ENCODE peak calls at places on chromosomes 5 and 9, in four cellular contexts. One of them, this sample, is unnamed. For H3K9me3, the result is how much of the 10 kb centered on the place peaks cover.

GRCh38 chr5:179192185-179192890 is 132.2 kb downstream of the ZNF354C start:
- DNase-seq in H1: no peak
- DNase-seq in neuronal stem cell: no peak
- DNase-seq in trophoblast cell: no peak
- DNase-seq in this sample: no peak

GRCh38 chr9:33130501-33130900 is 36.6 kb downstream of the B4GALT1 start:
- DNase-seq in H1: no peak
- DNase-seq in neuronal stem cell: no peak
- DNase-seq in trophoblast cell: no peak
- DNase-seq in this sample: no peak

GRCh38 chr5:108382784-108383358 is 973 bp upstream of the FBXL17 start:
- DNase-seq in H1: no peak
- DNase-seq in neuronal stem cell: peak
- DNase-seq in trophoblast cell: peak
- DNase-seq in this sample: no peak

GRCh38 chr9:99368341-99369326 is 146.6 kb downstream of the SEC61B start:
- DNase-seq in H1: no peak
- DNase-seq in neuronal stem cell: peak
- DNase-seq in trophoblast cell: peak
- DNase-seq in this sample: no peak

GRCh38 chr5:74934949-74935751 is 69.0 kb upstream of the FAM169A start:
- DNase-seq in H1: no peak
- DNase-seq in neuronal stem cell: no peak
- DNase-seq in trophoblast cell: no peak
- DNase-seq in this sample: no peak

GRCh38 chr5:170138273-170138672 is 32.6 kb downstream of the FOXI1 start:
- DNase-seq in H1: no peak
- DNase-seq in neuronal stem cell: no peak
- DNase-seq in trophoblast cell: no peak
- DNase-seq in this sample: no peak

GRCh38 chr5:66828551-66829421 is 232.6 kb downstream of the MAST4 start:
- DNase-seq in H1: peak
- DNase-seq in neuronal stem cell: peak
- DNase-seq in trophoblast cell: peak
- DNase-seq in this sample: peak

GRCh38 chr9:137721479-137721878 is 102.7 kb downstream of the EHMT1 start:
- DNase-seq in H1: no peak
- DNase-seq in neuronal stem cell: no peak
- DNase-seq in trophoblast cell: no peak
- DNase-seq in this sample: no peak

GRCh38 chr9:121984726-121985402 is 108.2 kb downstream of the TTLL11 start:
- DNase-seq in H1: no peak
- DNase-seq in neuronal stem cell: no peak
- DNase-seq in trophoblast cell: no peak
- DNase-seq in this sample: no peak

GRCh38 chr5:146440348-146440747 is 6.8 kb upstream of the TCERG1 start:
- DNase-seq in H1: no peak
- DNase-seq in neuronal stem cell: no peak
- DNase-seq in trophoblast cell: peak
- DNase-seq in this sample: no peak

GRCh38 chr9:127828262-127829031 is 25.8 kb downstream of the FPGS start:
- DNase-seq in H1: peak
- DNase-seq in neuronal stem cell: peak
- DNase-seq in trophoblast cell: peak
- DNase-seq in this sample: peak

GRCh38 chr5:173396311-173396993 is 68.2 kb upstream of the STC2 start:
- DNase-seq in H1: peak
- DNase-seq in neuronal stem cell: no peak
- DNase-seq in trophoblast cell: peak
- DNase-seq in this sample: peak

GRCh38 chr5:149618581-149619248 is 37.4 kb downstream of the ARHGEF37 start:
- DNase-seq in H1: peak
- DNase-seq in neuronal stem cell: peak
- DNase-seq in trophoblast cell: peak
- DNase-seq in this sample: peak

GRCh38 chr5:172403822-172404221 is 50.5 kb downstream of the SH3PXD2B start:
- DNase-seq in H1: no peak
- DNase-seq in neuronal stem cell: no peak
- DNase-seq in trophoblast cell: no peak
- DNase-seq in this sample: no peak

GRCh38 chr5:78779771-78780616 is 131.4 kb upstream of the LHFPL2 start:
- DNase-seq in H1: no peak
- DNase-seq in neuronal stem cell: no peak
- DNase-seq in trophoblast cell: no peak
- DNase-seq in this sample: no peak

GRCh38 chr9:114093031-114093471 is 6.0 kb downstream of the KIF12 start:
- DNase-seq in H1: no peak
- DNase-seq in neuronal stem cell: no peak
- DNase-seq in trophoblast cell: no peak
- DNase-seq in this sample: peak

GRCh38 chr9:16031486-16031885 is 478.6 kb downstream of the CCDC171 start:
- DNase-seq in H1: no peak
- DNase-seq in neuronal stem cell: no peak
- DNase-seq in trophoblast cell: no peak
- DNase-seq in this sample: no peak

GRCh38 chr5:78895616-78896015 is 89.5 kb downstream of the ARSB start:
- DNase-seq in H1: no peak
- DNase-seq in neuronal stem cell: no peak
- DNase-seq in trophoblast cell: peak
- DNase-seq in this sample: no peak

GRCh38 chr5:102536323-102536928 is 37.6 kb upstream of the SLCO6A1 start:
- DNase-seq in H1: no peak
- DNase-seq in neuronal stem cell: no peak
- DNase-seq in trophoblast cell: peak
- DNase-seq in this sample: no peak

GRCh38 chr9:93591301-93591700 is 14.9 kb downstream of the PHF2 start:
- DNase-seq in H1: peak
- DNase-seq in neuronal stem cell: no peak
- DNase-seq in trophoblast cell: no peak
- DNase-seq in this sample: no peak

GRCh38 chr5:150034677-150035076 is 34.1 kb downstream of the HMGXB3 start:
- DNase-seq in H1: no peak
- DNase-seq in neuronal stem cell: no peak
- DNase-seq in trophoblast cell: no peak
- DNase-seq in this sample: no peak

GRCh38 chr5:53151713-53152458 is 42.3 kb upstream of the MOCS2 start:
- DNase-seq in H1: no peak
- DNase-seq in neuronal stem cell: no peak
- DNase-seq in trophoblast cell: no peak
- DNase-seq in this sample: no peak

GRCh38 chr5:68047035-68047434 is 168.5 kb upstream of the PIK3R1 start:
- DNase-seq in H1: no peak
- DNase-seq in neuronal stem cell: no peak
- DNase-seq in trophoblast cell: peak
- DNase-seq in this sample: no peak

GRCh38 chr9:100587375-100587774 is 9.5 kb downstream of the CAVIN4 start:
- DNase-seq in H1: no peak
- DNase-seq in neuronal stem cell: no peak
- DNase-seq in trophoblast cell: peak
- DNase-seq in this sample: no peak

GRCh38 chr5:135810188-135810943 is 24.1 kb upstream of the SLC25A48 start:
- DNase-seq in H1: no peak
- DNase-seq in neuronal stem cell: no peak
- DNase-seq in trophoblast cell: no peak
- DNase-seq in this sample: no peak

GRCh38 chr5:83471405-83472212 is at the start of gene VCAN:
- DNase-seq in H1: no peak
- DNase-seq in neuronal stem cell: peak
- DNase-seq in trophoblast cell: peak
- DNase-seq in this sample: peak

GRCh38 chr9:17204611-17205165 is 69.8 kb downstream of the CNTLN start:
- DNase-seq in H1: no peak
- DNase-seq in neuronal stem cell: peak
- DNase-seq in trophoblast cell: no peak
- DNase-seq in this sample: no peak

GRCh38 chr9:126528967-126529366 is 84.8 kb upstream of the LMX1B start:
- DNase-seq in H1: no peak
- DNase-seq in neuronal stem cell: no peak
- DNase-seq in trophoblast cell: peak
- DNase-seq in this sample: no peak

GRCh38 chr9:126527109-126527825 is 86.5 kb upstream of the LMX1B start:
- DNase-seq in H1: no peak
- DNase-seq in neuronal stem cell: no peak
- DNase-seq in trophoblast cell: no peak
- DNase-seq in this sample: no peak

GRCh38 chr9:126526218-126527108 is 87.3 kb upstream of the LMX1B start:
- DNase-seq in H1: no peak
- DNase-seq in neuronal stem cell: no peak
- DNase-seq in trophoblast cell: no peak
- DNase-seq in this sample: no peak

GRCh38 chr9:126531035-126531571 is 82.6 kb upstream of the LMX1B start:
- DNase-seq in H1: no peak
- DNase-seq in neuronal stem cell: no peak
- DNase-seq in trophoblast cell: peak
- DNase-seq in this sample: peak

DNA sequence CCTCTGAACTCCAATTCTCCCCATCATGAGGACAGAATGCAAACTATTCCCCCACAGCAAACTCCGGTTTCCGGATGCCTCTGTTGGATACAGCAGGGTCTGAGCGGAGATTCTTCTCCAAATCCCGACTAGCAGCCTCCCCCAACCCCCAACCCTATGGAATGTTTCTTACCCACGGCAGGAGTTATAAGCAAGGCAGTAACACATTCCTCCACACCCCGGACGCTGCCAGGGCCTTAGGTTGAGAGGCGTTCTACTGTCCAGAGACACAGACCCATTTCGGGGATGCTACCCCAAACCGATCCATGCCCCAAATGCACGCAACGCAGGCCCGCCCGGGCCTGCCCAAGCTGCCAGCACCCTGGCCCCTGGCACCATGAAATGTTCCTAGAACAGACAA is 85.6 kb upstream of the LMX1B start:
- DNase-seq in H1: no peak
- DNase-seq in neuronal stem cell: no peak
- DNase-seq in trophoblast cell: peak
- DNase-seq in this sample: peak
- H3K9ac ChIP-seq in H1: no peak
- H3K9ac ChIP-seq in neuronal stem cell: no peak
- H3K9ac ChIP-seq in trophoblast cell: peak
- H3K9ac ChIP-seq in this sample: no peak

GRCh38 chr5:127007522-127007921 is 22.8 kb downstream of the MARCHF3 start:
- DNase-seq in H1: no peak
- DNase-seq in neuronal stem cell: no peak
- DNase-seq in trophoblast cell: no peak
- DNase-seq in this sample: no peak

GRCh38 chr5:127011151-127011550 is 19.2 kb downstream of the MARCHF3 start:
- DNase-seq in H1: no peak
- DNase-seq in neuronal stem cell: no peak
- DNase-seq in trophoblast cell: no peak
- DNase-seq in this sample: no peak

GRCh38 chr5:127008300-127008975 is 21.9 kb downstream of the MARCHF3 start:
- DNase-seq in H1: no peak
- DNase-seq in neuronal stem cell: no peak
- DNase-seq in trophoblast cell: no peak
- DNase-seq in this sample: no peak

GRCh38 chr5:127010362-127010761 is 20.0 kb downstream of the MARCHF3 start:
- DNase-seq in H1: no peak
- DNase-seq in neuronal stem cell: no peak
- DNase-seq in trophoblast cell: no peak
- DNase-seq in this sample: no peak

DNA sequence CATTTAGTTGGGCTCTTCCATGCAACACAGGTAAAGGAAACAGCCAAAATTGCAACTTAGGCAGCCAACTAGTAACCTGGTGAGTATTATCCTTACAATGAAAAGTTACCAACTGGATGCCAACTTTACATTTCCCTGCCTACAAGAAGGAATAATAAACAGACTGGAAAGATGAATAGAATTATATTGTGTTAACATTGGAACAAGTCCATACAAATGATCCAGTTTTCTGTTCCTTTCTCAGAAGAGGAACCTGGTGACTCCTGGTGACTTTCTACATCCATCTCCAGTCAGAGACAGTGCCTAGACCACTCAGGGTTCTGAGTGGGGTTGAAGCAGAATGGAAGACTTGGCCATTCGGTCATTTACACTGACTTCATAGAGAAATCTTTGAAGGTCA is 20.6 kb downstream of the MARCHF3 start:
- DNase-seq in H1: no peak
- DNase-seq in neuronal stem cell: no peak
- DNase-seq in trophoblast cell: no peak
- DNase-seq in this sample: no peak
- H3K4ac ChIP-seq in H1: no peak
- H3K4ac ChIP-seq in neuronal stem cell: no peak
- H3K4ac ChIP-seq in trophoblast cell: no peak
- H3K4ac ChIP-seq in this sample: no peak

DNA sequence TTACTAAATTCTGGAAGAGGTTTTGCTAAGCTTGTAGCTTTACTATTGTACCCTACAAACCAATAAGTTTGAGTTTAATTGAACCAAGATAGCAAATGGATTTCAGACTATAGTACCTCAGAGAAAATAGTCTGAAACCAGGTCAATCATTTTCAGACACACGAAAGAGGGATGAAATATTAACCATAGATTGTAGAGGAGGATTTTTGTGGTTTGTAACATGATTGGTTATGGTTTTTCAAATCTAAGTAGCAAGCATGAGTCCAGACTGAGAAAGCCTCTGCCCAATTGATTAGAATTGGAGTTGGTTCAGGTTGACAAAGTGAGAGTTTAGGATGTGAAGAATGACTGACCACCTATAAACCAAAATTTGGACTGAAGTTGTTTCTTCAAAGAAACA is 562.7 kb upstream of the DMAC1 start:
- DNase-seq in H1: no peak
- DNase-seq in neuronal stem cell: no peak
- DNase-seq in trophoblast cell: no peak
- DNase-seq in this sample: no peak
- H3K9me3 ChIP-seq in H1: under half
- H3K9me3 ChIP-seq in neuronal stem cell: under half
- H3K9me3 ChIP-seq in trophoblast cell: under half
- H3K9me3 ChIP-seq in this sample: under half

DNA sequence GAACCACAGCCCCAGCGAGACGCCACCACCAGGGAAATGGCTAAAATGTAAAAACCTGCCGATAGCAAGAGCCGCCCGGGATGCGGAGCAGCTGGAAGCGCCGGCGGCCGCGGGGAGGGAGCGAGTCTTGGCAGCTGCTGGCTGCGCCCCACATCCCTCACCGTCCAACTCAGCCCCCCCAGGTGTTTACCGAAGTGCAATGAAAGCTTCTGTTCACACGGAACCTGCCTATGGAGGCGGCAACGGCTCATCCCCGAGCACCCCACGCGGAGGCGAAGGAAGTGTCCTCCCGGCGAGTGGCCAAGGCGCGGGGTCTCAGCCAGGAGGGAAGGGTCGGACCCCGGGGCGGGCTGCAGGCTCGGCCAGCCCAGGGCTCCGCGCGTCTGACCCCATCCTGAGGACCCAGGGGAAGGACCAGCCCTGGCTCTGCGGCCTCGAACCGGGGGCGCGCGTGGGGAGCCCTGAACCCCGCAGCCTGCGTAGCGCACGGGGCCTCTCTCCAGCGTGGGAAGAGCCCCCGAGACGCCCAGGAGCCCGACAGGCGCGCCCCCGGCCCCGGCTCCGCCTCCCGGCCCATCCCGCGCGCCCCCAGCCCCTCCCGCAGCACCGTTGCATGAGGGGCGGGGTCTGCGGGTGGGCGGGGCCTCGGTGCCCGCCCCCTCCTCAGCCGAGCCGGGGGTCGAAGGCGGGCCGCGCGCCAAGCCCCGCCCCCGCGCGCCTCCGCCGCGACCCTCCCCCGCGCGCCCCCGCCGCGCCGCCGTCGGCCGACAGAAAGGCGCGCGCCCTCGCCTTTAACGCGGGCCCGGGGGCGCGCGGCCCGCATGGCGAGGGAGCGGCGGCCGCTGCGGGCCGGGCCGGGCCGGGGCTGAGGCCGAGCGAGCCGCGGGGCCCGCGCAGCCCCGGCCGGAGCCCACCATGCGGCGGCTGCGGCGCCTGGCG is at the start of gene DIPK1B:
- DNase-seq in H1: peak
- DNase-seq in neuronal stem cell: peak
- DNase-seq in trophoblast cell: peak
- DNase-seq in this sample: peak
- H3K9ac ChIP-seq in H1: peak
- H3K9ac ChIP-seq in neuronal stem cell: peak
- H3K9ac ChIP-seq in trophoblast cell: peak
- H3K9ac ChIP-seq in this sample: no peak

This sample was measured in H9.